ENCODE peak calls at places on chromosomes 6 and 20, in ten cellular contexts. V, U, Z, S, C, K, D, T, B and M are unnamed samples.

GRCh38 chr6:29647927-29648642 is 8.8 kb upstream of the MOG start:
- DNase-seq in V (no peak), U (no peak), Z (no peak), S (no peak), C (no peak), K (no peak), D (no peak), T (no peak), B (no peak), M (no peak)

GRCh38 chr20:32231847-32232246 is 24.2 kb downstream of the POFUT1 start:
- DNase-seq in V (no peak), U (no peak), Z (no peak), S (no peak), C (no peak), K (no peak), D (no peak), T (no peak), B (no peak), M (no peak)

GRCh38 chr6:53837875-53838806 is 43.3 kb downstream of the LRRC1 start:
- DNase-seq in V (no peak), U (no peak), Z (peak; percentile 24), S (no peak), C (no peak), K (no peak), D (peak; percentile 22), T (no peak), B (no peak), M (peak; percentile 43)

GRCh38 chr6:72084992-72085569 is 198.7 kb downstream of the RIMS1 start:
- DNase-seq in V (no peak), U (no peak), Z (no peak), S (no peak), C (no peak), K (no peak), D (no peak), T (no peak), B (no peak), M (no peak)

GRCh38 chr6:154457046-154457713 is 53.3 kb downstream of the CNKSR3 start:
- DNase-seq in V (no peak), U (no peak), Z (no peak), S (no peak), C (no peak), K (no peak), D (no peak), T (no peak), B (no peak), M (no peak)

GRCh38 chr6:113971786-113972185 is 838 bp upstream of the HDAC2 start:
- DNase-seq in V (no peak), U (no peak), Z (no peak), S (no peak), C (no peak), K (no peak), D (no peak), T (no peak), B (no peak), M (no peak)

GRCh38 chr6:169827372-169827771 is 76.0 kb downstream of the ERMARD start:
- DNase-seq in V (no peak), U (no peak), Z (no peak), S (no peak), C (peak; percentile 10), K (no peak), D (no peak), T (no peak), B (no peak), M (no peak)

GRCh38 chr6:132961122-132961521 is 146.8 kb downstream of the RPS12 start:
- DNase-seq in V (no peak), U (no peak), Z (no peak), S (no peak), C (no peak), K (no peak), D (no peak), T (no peak), B (no peak), M (no peak)

GRCh38 chr6:17393335-17394191 is at the start of gene CAP2:
- DNase-seq in V (peak; percentile 64), U (no peak), Z (peak; percentile 72), S (peak; percentile 62), C (peak; percentile 77), K (peak; percentile 76), D (peak; percentile 62), T (peak; percentile 62), B (peak; percentile 54), M (peak; percentile 42)
- TF ChIP-seq POLR2A in V (peak; percentile 23), U (no peak), Z (no peak), S (peak; percentile 8), C (peak; percentile 26), K (peak; percentile 66), D (no peak), T (peak; percentile 52), B (no peak), M (no peak)

GRCh38 chr20:49984426-49985153 is 1.8 kb downstream of the SNAI1 start:
- DNase-seq in V (no peak), U (no peak), Z (no peak), S (no peak), C (no peak), K (no peak), D (no peak), T (no peak), B (no peak), M (no peak)
- TF ChIP-seq POLR2A in V (no peak), U (no peak), Z (no peak), S (no peak), C (no peak), K (no peak), D (no peak), T (no peak), B (no peak), M (no peak)

DNA sequence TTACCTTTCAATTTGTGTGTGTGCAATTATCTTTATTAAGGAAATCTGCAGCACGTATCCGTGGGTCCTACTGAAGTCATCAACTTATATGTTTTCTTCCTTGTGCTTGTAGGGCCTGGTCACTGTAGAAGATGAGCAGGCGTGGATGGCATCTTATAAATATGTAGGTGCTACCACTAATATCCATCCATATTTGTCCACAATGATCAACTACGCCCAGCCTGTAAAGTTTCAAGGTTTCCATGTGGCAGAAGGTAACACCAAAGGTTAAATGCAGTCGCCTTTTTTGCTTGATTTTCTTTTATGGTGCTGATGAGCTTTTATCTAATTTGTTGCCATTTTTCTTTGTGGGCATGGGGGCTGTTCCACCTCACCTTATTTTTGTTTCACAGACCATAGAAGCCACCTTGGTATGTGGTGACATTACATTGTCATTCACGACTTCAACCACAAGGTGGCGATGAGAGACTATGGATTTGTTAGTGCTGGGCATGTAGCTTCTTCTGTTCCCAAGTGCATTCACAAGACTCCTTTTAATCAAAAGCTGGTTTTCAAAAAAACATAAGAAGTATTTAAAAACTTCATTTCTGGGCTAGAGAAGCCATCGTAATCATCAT is 106.5 kb upstream of the LAMP5 start:
- DNase-seq in V (peak; percentile 76), U (peak; percentile 60), Z (peak; percentile 32), S (peak; percentile 59), C (peak; percentile 88), K (no peak), D (peak; percentile 39), T (peak; percentile 22), B (no peak), M (peak; percentile 53)
- TF ChIP-seq POLR2A in V (no peak), U (no peak), Z (no peak), S (no peak), C (no peak), K (no peak), D (no peak), T (no peak), B (no peak), M (no peak)

GRCh38 chr6:41723936-41724637 is 11.3 kb downstream of the TFEB start:
- DNase-seq in V (no peak), U (no peak), Z (no peak), S (peak; percentile 14), C (no peak), K (no peak), D (no peak), T (no peak), B (no peak), M (no peak)
- TF ChIP-seq POLR2A in V (no peak), U (no peak), Z (no peak), S (no peak), C (no peak), K (no peak), D (no peak), T (no peak), B (no peak), M (no peak)

GRCh38 chr20:50744143-50744792 is 12.9 kb downstream of the PARD6B start:
- DNase-seq in V (peak; percentile 71), U (no peak), Z (peak; percentile 61), S (peak; percentile 68), C (peak; percentile 88), K (peak; percentile 75), D (peak; percentile 87), T (peak; percentile 73), B (peak; percentile 78), M (peak; percentile 67)
- TF ChIP-seq POLR2A in V (no peak), U (no peak), Z (no peak), S (no peak), C (no peak), K (no peak), D (no peak), T (no peak), B (no peak), M (no peak)

GRCh38 chr6:36683656-36684446 is 5.3 kb downstream of the CDKN1A start:
- DNase-seq in V (peak; percentile 50), U (no peak), Z (no peak), S (no peak), C (no peak), K (peak; percentile 79), D (no peak), T (no peak), B (no peak), M (no peak)
- TF ChIP-seq POLR2A in V (peak; percentile 16), U (no peak), Z (no peak), S (no peak), C (no peak), K (no peak), D (no peak), T (no peak), B (no peak), M (no peak)